ENCODE peak calls at places on chromosomes 1 and 21, in five cellular contexts. J is H1, U is IMR-90, Z is H9, Q is neuronal stem cell. O is an unnamed sample.
A peak's percentile ranks its signal among the peaks of the same experiment; 100 is the strongest.

GRCh38 chr1:25879675-25880074 is 4.2 kb upstream of the PAQR7 start:
- DNase-seq in J (no peak), U (no peak), Z (no peak), Q (no peak), O (peak; percentile 63)

GRCh38 chr1:201381130-201381529 is 3.6 kb upstream of the TNNT2 start:
- DNase-seq in J (no peak), U (no peak), Z (no peak), Q (no peak), O (no peak)

GRCh38 chr1:33099290-33100118 is 18.6 kb downstream of the AZIN2 start:
- DNase-seq in J (no peak), U (peak; percentile 100), Z (peak; percentile 85), Q (no peak), O (peak; percentile 85)

GRCh38 chr1:26602378-26602959 is 72.9 kb downstream of the RPS6KA1 start:
- DNase-seq in J (no peak), U (peak; percentile 68), Z (no peak), Q (peak; percentile 71), O (peak; percentile 90)

GRCh38 chr1:2231667-2232254 is 3.6 kb downstream of the SKI start:
- DNase-seq in J (no peak), U (peak; percentile 81), Z (peak; percentile 71), Q (no peak), O (peak; percentile 77)

GRCh38 chr1:25817840-25818501 is 1.8 kb upstream of the MTFR1L start:
- DNase-seq in J (no peak), U (no peak), Z (peak; percentile 61), Q (no peak), O (no peak)

GRCh38 chr1:156942576-156942975 is 22.1 kb downstream of the LRRC71 start:
- DNase-seq in J (no peak), U (no peak), Z (no peak), Q (no peak), O (no peak)

GRCh38 chr1:52600533-52601179 is 1.5 kb upstream of the GPX7 start:
- DNase-seq in J (no peak), U (no peak), Z (no peak), Q (no peak), O (no peak)

GRCh38 chr1:242629396-242629795 is 104.9 kb upstream of the PLD5 start:
- DNase-seq in J (no peak), U (no peak), Z (no peak), Q (no peak), O (no peak)

GRCh38 chr1:16067127-16067768 is 6.2 kb downstream of the FAM131C start:
- DNase-seq in J (no peak), U (peak; percentile 6), Z (no peak), Q (no peak), O (no peak)

GRCh38 chr1:152035406-152036315 is 1.1 kb downstream of the S100A11 start:
- DNase-seq in J (no peak), U (no peak), Z (no peak), Q (no peak), O (peak; percentile 62)

GRCh38 chr1:31579374-31579773 is 3.1 kb downstream of the TINAGL1 start:
- DNase-seq in J (no peak), U (no peak), Z (peak; percentile 39), Q (no peak), O (no peak)
- H3K4me2 ChIP-seq in J (peak overlapping the region; percentile 55), U (no peak overlapping the region), Z (peak overlapping the region; percentile 13), Q (no peak overlapping the region), O (peak overlapping the region; percentile 63)

DNA sequence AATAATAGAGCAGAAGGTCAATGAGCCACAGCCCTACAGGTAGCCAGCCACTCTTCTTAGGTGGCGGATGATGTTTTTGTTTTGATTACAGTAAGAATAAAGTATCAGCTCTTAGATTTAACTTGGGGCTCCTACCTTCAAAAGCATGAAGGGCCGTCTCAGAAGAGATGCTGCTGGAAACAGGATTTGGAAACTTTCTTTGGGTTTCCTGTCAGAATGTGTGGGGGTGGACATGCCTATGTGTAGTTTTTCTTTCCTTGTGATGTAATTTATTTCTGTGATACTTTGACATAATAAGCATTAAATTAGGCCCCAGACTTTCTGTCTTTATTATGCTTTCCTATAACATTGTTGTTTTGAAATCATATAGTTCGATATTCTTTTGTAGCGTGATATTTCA is 1.5 kb downstream of the RAP1A start:
- DNase-seq in J (no peak), U (peak; percentile 11), Z (no peak), Q (no peak), O (no peak)
- H3K4me1 ChIP-seq in J (peaks cover 2% of the 10 kb centered on the region), U (peaks cover 9% of the 10 kb centered on the region), Z (no peaks in the 10 kb centered on the region), Q (peaks cover 6% of the 10 kb centered on the region), O (peaks cover 3% of the 10 kb centered on the region)

GRCh38 chr1:204520834-204521709 is 4.9 kb downstream of the MDM4 start:
- DNase-seq in J (no peak), U (peak; percentile 90), Z (no peak), Q (no peak), O (no peak)

GRCh38 chr1:204513117-204513716 is 3.0 kb upstream of the MDM4 start:
- DNase-seq in J (no peak), U (no peak), Z (no peak), Q (no peak), O (no peak)

GRCh38 chr1:204514841-204515240 is 1.4 kb upstream of the MDM4 start:
- DNase-seq in J (no peak), U (no peak), Z (no peak), Q (no peak), O (no peak)

GRCh38 chr1:204511366-204511765 is 4.8 kb upstream of the MDM4 start:
- DNase-seq in J (no peak), U (no peak), Z (no peak), Q (no peak), O (no peak)

DNA sequence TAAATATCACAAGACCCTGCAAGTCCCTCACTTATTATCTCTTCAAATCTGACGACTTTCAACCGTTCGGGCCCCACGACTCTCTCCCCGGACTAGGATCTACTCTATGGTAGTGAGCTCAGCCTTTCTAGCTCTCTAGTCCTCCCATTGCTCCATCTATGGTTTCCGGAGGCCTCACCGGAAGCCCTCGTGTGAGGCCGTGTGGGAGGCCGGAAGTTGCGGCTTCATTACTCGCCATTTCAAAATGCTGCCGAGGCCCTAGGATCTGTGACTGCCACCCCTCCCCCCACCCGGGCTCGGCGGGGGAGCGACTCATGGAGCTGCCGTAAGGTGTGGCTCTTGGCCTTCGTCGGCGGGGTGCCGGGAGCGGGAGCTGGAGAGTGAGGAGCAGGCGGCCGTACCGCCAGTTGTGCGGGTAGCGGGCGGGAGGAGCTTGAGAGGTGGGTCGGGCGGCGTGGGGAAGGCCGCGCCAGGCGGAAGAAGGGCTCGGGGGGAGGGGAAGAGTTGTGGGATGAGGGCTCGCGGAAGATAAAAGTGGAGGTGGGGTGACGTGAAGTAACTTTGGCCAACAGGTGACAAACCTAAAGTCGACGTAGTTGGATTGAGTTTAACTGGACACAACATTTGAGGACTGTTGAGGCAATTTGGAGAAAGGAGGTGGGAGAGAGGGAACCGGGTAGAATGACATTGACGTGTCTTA is at the start of gene MDM4:
- DNase-seq in J (peak; percentile 90), U (peak; percentile 97), Z (peak; percentile 96), Q (peak; percentile 87), O (peak; percentile 98)
- H3K14ac ChIP-seq in J (peak within 1 kb of the TSS; percentile 94), U (peak within 1 kb of the TSS; percentile 99), Z (peak within 1 kb of the TSS; percentile 98), Q (peak within 1 kb of the TSS; percentile 83), O (peak within 1 kb of the TSS; percentile 91)

GRCh38 chr1:64540265-64540791 is 70.4 kb downstream of the CACHD1 start:
- DNase-seq in J (no peak), U (no peak), Z (no peak), Q (no peak), O (no peak)
- H3K4me2 ChIP-seq in J (no peak overlapping the region), U (peak overlapping the region; percentile 82), Z (no peak overlapping the region), Q (no peak overlapping the region), O (no peak overlapping the region)

GRCh38 chr21:34020005-34020847 is 53.2 kb upstream of the MRPS6 start:
- DNase-seq in J (no peak), U (no peak), Z (no peak), Q (no peak), O (no peak)
- H3K4me1 ChIP-seq in J (no peaks in the 10 kb centered on the region), U (peaks cover 2% of the 10 kb centered on the region), Z (peaks cover 4% of the 10 kb centered on the region), Q (peaks cover 7% of the 10 kb centered on the region), O (no peaks in the 10 kb centered on the region)

GRCh38 chr1:44808063-44808937 is at the start of gene BTBD19:
- DNase-seq in J (no peak), U (peak; percentile 91), Z (peak; percentile 88), Q (no peak), O (peak; percentile 84)
- H3K14ac ChIP-seq in J (no peak within 1 kb of the TSS), U (peak within 1 kb of the TSS; percentile 98), Z (peak within 1 kb of the TSS; percentile 89), Q (no peak within 1 kb of the TSS), O (peak within 1 kb of the TSS; percentile 89)

GRCh38 chr1:230878584-230878975 is 10.3 kb upstream of the C1orf198 start:
- DNase-seq in J (no peak), U (peak; percentile 81), Z (no peak), Q (no peak), O (no peak)
- H3K4me2 ChIP-seq in J (no peak overlapping the region), U (peak overlapping the region; percentile 17), Z (no peak overlapping the region), Q (no peak overlapping the region), O (no peak overlapping the region)

DNA sequence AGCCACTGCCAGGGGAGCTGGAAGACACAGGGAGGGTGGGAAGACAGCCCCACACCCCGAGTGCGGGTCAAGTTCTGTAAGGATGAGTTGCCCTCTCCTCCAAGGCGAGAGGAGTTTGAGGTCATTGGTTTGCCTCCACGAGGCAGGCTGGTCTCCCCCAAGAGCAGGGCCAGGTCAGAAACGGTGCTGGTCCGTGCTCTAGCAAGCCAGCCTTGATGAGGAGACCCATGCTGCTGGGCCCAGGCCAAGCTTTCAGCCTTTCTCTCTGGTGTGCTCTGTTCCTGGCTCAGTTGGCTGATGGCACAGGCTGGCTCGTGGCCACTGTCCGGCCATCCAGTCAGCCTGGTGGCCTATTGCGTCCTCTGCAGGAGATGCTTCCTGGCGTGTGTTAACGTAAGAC is 12.0 kb upstream of the PCBP3 start:
- DNase-seq in J (no peak), U (no peak), Z (peak; percentile 14), Q (no peak), O (no peak)
- H3K4me1 ChIP-seq in J (no peaks in the 10 kb centered on the region), U (no peaks in the 10 kb centered on the region), Z (no peaks in the 10 kb centered on the region), Q (no peaks in the 10 kb centered on the region), O (no peaks in the 10 kb centered on the region)

DNA sequence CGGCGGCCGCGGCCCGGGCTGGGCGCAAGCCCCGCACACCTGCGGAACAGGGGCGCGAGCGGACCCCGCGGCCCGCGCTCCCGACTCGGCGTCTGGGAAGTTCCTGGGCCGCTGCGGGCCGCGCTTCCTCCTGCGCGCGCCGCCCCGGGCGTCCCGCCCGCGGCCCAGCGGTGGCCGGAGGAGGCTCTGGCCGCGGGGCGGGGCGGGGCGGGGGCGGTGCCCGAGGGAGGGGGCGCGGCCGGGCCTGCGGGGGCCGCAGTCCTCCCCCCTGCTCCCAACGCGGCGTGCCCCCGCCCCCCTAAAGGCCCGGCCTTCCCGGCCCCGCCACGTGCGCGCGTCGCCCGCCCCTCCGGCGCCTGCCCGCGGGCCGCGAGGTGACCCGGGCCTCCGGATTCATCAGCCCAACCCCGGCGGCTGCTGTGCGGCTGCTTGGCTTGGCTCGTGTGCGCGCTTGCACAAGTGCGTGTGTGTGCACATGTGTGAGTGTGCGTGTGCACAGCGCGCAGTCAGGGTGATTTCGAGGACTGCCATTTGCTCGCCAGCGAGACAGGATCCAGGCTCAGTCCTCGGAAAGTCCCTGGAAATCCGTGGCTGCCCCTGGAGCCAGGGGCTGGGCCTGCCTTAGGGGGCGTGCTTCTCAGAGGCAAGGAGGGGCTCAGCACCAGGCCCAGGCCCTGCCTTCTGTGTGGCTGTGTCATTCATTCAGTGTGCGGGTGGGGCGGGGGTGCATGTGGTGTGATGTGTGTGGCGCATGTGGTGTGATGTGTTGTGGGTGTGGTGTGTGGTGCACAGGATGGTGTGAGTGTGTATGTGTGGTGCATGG is at the start of gene C2CD2:
- DNase-seq in J (no peak), U (peak; percentile 73), Z (peak; percentile 80), Q (peak; percentile 42), O (peak; percentile 67)
- H3K14ac ChIP-seq in J (no peak within 1 kb of the TSS), U (peak within 1 kb of the TSS; percentile 89), Z (peak within 1 kb of the TSS; percentile 24), Q (peak within 1 kb of the TSS; percentile 97), O (peak within 1 kb of the TSS; percentile 48)

O was measured in trophoblast cell.